ENCODE peak calls at places on chromosomes 3 and 15, in four cellular contexts. V, B, L and M are unnamed samples.

GRCh38 chr3:136196401-136197158 is 445 bp upstream of the MSL2 start:
- DNase-seq in V (peak; percentile 100), L (peak; percentile 99), B (peak; percentile 99), M (peak; percentile 97)

GRCh38 chr3:171966533-171967136 is 72.7 kb upstream of the FNDC3B start:
- DNase-seq in L (no peak), V (no peak), B (no peak), M (no peak)

GRCh38 chr15:81548350-81549116 is 174.5 kb upstream of the TMC3 start:
- DNase-seq in L (no peak), B (no peak), V (no peak), M (no peak)

GRCh38 chr15:81589671-81590070 is 215.7 kb upstream of the TMC3 start:
- DNase-seq in B (no peak), L (no peak), V (no peak), M (no peak)

GRCh38 chr15:94280301-94280700 is 48.9 kb downstream of the MCTP2 start:
- DNase-seq in B (no peak), L (no peak), V (no peak), M (no peak)

GRCh38 chr3:108175352-108175751 is 46.9 kb downstream of the IFT57 start:
- DNase-seq in V (no peak), L (no peak), B (no peak), M (no peak)

GRCh38 chr3:51361746-51362145 is 23.3 kb upstream of the MANF start:
- DNase-seq in V (no peak), L (no peak), B (no peak), M (no peak)

GRCh38 chr15:96322401-96323249 is 7.9 kb upstream of the NR2F2 start:
- DNase-seq in V (no peak), B (no peak), L (no peak), M (peak; percentile 28)

GRCh38 chr15:68561146-68561545 is 17.6 kb upstream of the CORO2B start:
- DNase-seq in V (peak; percentile 82), L (no peak), B (no peak), M (peak; percentile 26)

GRCh38 chr3:125006190-125006855 is 49.5 kb downstream of the HEG1 start:
- DNase-seq in V (no peak), B (no peak), L (no peak), M (no peak)

GRCh38 chr3:143775401-143775970 is 72.8 kb downstream of the SLC9A9 start:
- DNase-seq in L (no peak), B (no peak), V (peak; percentile 39), M (peak; percentile 54)

GRCh38 chr3:40290396-40290795 is 19.1 kb upstream of the EIF1B start:
- DNase-seq in L (no peak), V (no peak), B (no peak), M (no peak)

GRCh38 chr3:133380481-133381225 is 19.2 kb upstream of the BFSP2 start:
- DNase-seq in B (no peak), V (no peak), L (no peak), M (no peak)

GRCh38 chr3:138005627-138006026 is 4.3 kb upstream of the CLDN18 start:
- DNase-seq in B (no peak), V (no peak), L (no peak), M (no peak)

GRCh38 chr3:29972594-29972993 is 633.8 kb upstream of the TGFBR2 start:
- DNase-seq in B (no peak), V (no peak), L (no peak), M (no peak)

GRCh38 chr3:153162513-153163348 is 705 bp downstream of the RAP2B start:
- DNase-seq in L (peak; percentile 74), V (no peak), B (no peak), M (peak; percentile 65)

GRCh38 chr15:48273047-48273446 is 58.2 kb upstream of the DUT start:
- DNase-seq in L (no peak), V (no peak), B (no peak), M (no peak)

GRCh38 chr15:68620721-68621528 is 42.1 kb downstream of the CORO2B start:
- DNase-seq in B (peak; percentile 82), V (peak; percentile 97), L (no peak), M (peak; percentile 97)

GRCh38 chr3:52407779-52408178 is 37.1 kb downstream of the SEMA3G start:
- DNase-seq in V (no peak), B (no peak), L (no peak), M (no peak)